ENCODE peak calls at places on chromosome 11, in nine cellular contexts. J, L, Q, S, Z, V, H, G and C are unnamed samples.

GRCh38 chr11:73306977-73307322 is 1.1 kb upstream of the ARHGEF17 start:
- DNase-seq in G (no peak), L (no peak), Z (no peak), S (no peak), J (no peak), V (no peak), Q (no peak), H (no peak), C (no peak)

GRCh38 chr11:84714316-84714780 is 912.8 kb downstream of the DLG2 start:
- DNase-seq in G (peak), S (no peak), L (no peak), Q (no peak), J (peak), H (peak), Z (no peak), V (no peak), C (peak)

GRCh38 chr11:20110908-20111669 is 49.2 kb downstream of the DBX1 start:
- DNase-seq in H (no peak), Z (no peak), V (no peak), J (no peak), Q (no peak), S (peak), L (peak), G (peak), C (peak)

GRCh38 chr11:43685483-43685882 is 4.9 kb downstream of the HSD17B12 start:
- DNase-seq in G (no peak), L (no peak), J (no peak), H (no peak), V (no peak), Q (no peak), S (no peak), Z (no peak), C (peak)

GRCh38 chr11:133409799-133410198 is 122.5 kb downstream of the OPCML start:
- DNase-seq in V (no peak), G (no peak), H (no peak), L (no peak), Q (no peak), J (no peak), Z (no peak), S (no peak), C (no peak)

GRCh38 chr11:2447253-2447950 is 2.6 kb downstream of the KCNQ1 start:
- DNase-seq in H (no peak), G (no peak), S (no peak), Q (no peak), Z (no peak), L (no peak), V (no peak), J (no peak), C (no peak)

GRCh38 chr11:75777461-75778110 is 9.0 kb downstream of the DGAT2 start:
- DNase-seq in G (no peak), L (no peak), S (no peak), J (no peak), Q (no peak), Z (no peak), H (no peak), V (no peak), C (no peak)

GRCh38 chr11:13962562-13963168 is at the start of gene SPON1:
- DNase-seq in Q (peak), Z (no peak), L (no peak), G (no peak), S (no peak), J (no peak), H (no peak), V (no peak), C (peak)

GRCh38 chr11:4960877-4961276 is 5.4 kb upstream of the OR51A2 start:
- DNase-seq in G (no peak), S (no peak), H (no peak), L (no peak), Z (no peak), Q (no peak), J (no peak), V (no peak), C (no peak)

GRCh38 chr11:59186130-59186594 is 14.2 kb downstream of the DTX4 start:
- DNase-seq in Q (peak), H (no peak), S (no peak), G (no peak), J (no peak), Z (peak), L (no peak), V (no peak), C (no peak)

GRCh38 chr11:120717623-120718022 is 206.1 kb downstream of the GRIK4 start:
- DNase-seq in L (no peak), Z (no peak), G (no peak), S (no peak), J (no peak), V (no peak), H (no peak), Q (no peak), C (no peak)

GRCh38 chr11:18012906-18013781 is at the start of gene SERGEF:
- DNase-seq in S (peak), H (peak), L (no peak), J (peak), V (peak), Q (peak), G (peak), Z (peak), C (peak)

GRCh38 chr11:95338430-95338991 is 107.5 kb upstream of the SESN3 start:
- DNase-seq in S (no peak), Q (no peak), L (peak), Z (no peak), J (peak), V (no peak), G (peak), H (no peak), C (peak)

GRCh38 chr11:130722401-130722800 is 193.9 kb downstream of the SNX19 start:
- DNase-seq in L (no peak), G (no peak), S (no peak), V (no peak), Z (no peak), J (no peak), H (no peak), Q (no peak), C (no peak)

GRCh38 chr11:1785749-1786261 is 22.1 kb upstream of the CTSD start:
- DNase-seq in L (no peak), G (peak), Z (no peak), Q (no peak), H (no peak), J (peak), S (no peak), V (no peak), C (no peak)

GRCh38 chr11:71486320-71486719 is 33.3 kb downstream of the NADSYN1 start:
- DNase-seq in V (no peak), S (no peak), Q (no peak), H (no peak), L (no peak), Z (no peak), G (no peak), J (peak), C (no peak)

GRCh38 chr11:44930588-44931302 is 19.9 kb downstream of the TP53I11 start:
- DNase-seq in L (no peak), J (no peak), Z (no peak), S (no peak), Q (no peak), G (no peak), V (no peak), H (no peak), C (no peak)

GRCh38 chr11:130122141-130122575 is 37.4 kb upstream of the ST14 start:
- DNase-seq in Q (no peak), J (no peak), H (no peak), L (no peak), V (no peak), S (no peak), G (no peak), Z (peak), C (peak)

GRCh38 chr11:27100534-27100933 is 59.9 kb downstream of the BBOX1 start:
- DNase-seq in S (no peak), J (no peak), L (no peak), H (no peak), Q (no peak), Z (no peak), V (no peak), G (no peak), C (peak)

GRCh38 chr11:123659311-123659710 is 4.9 kb upstream of the SCN3B start:
- DNase-seq in L (no peak), V (no peak), G (no peak), Q (no peak), S (no peak), J (no peak), H (no peak), Z (no peak), C (no peak)

GRCh38 chr11:75270896-75271415 is 30.4 kb downstream of the TPBGL start:
- DNase-seq in V (no peak), Q (no peak), S (no peak), H (no peak), G (no peak), J (peak), L (no peak), Z (no peak), C (peak)

GRCh38 chr11:131841028-131841427 is 470.6 kb downstream of the NTM start:
- DNase-seq in L (no peak), Q (no peak), S (no peak), J (no peak), V (no peak), H (no peak), Z (no peak), G (no peak), C (peak)

GRCh38 chr11:122069946-122070345 is 46.1 kb downstream of the BLID start:
- DNase-seq in J (peak), L (peak), S (no peak), Q (peak), V (no peak), G (peak), H (peak), Z (no peak), C (peak)

GRCh38 chr11:112886707-112887370 is 74.4 kb upstream of the NCAM1 start:
- DNase-seq in V (no peak), Q (no peak), Z (no peak), H (no peak), J (no peak), L (no peak), S (no peak), G (no peak), C (no peak)

GRCh38 chr11:94583885-94584500 is 16.8 kb downstream of the PIWIL4 start:
- DNase-seq in V (no peak), Z (no peak), L (no peak), G (no peak), S (no peak), J (no peak), Q (no peak), H (no peak), C (peak)

GRCh38 chr11:130400793-130401483 is 27.5 kb downstream of the ADAMTS8 start:
- DNase-seq in Z (no peak), S (no peak), V (no peak), Q (no peak), G (no peak), L (no peak), J (no peak), H (no peak), C (peak)

GRCh38 chr11:1129143-1129665 is 28.5 kb upstream of the MUC5AC start:
- DNase-seq in H (no peak), G (no peak), S (no peak), Q (no peak), Z (no peak), V (no peak), J (no peak), L (no peak), C (no peak)

GRCh38 chr11:127639916-127640315 is 639.3 kb upstream of the KIRREL3 start:
- DNase-seq in S (no peak), Z (no peak), G (no peak), V (no peak), Q (no peak), J (no peak), H (no peak), L (no peak), C (no peak)

GRCh38 chr11:74141908-74142307 is 28.9 kb downstream of the C2CD3 start:
- DNase-seq in J (no peak), L (no peak), V (no peak), H (no peak), Q (no peak), Z (no peak), G (no peak), S (no peak), C (no peak)

GRCh38 chr11:134376150-134376921 is 35.7 kb downstream of the B3GAT1 start:
- DNase-seq in G (no peak), Z (no peak), S (no peak), H (no peak), V (no peak), J (no peak), Q (no peak), L (no peak), C (no peak)

GRCh38 chr11:35664977-35665441 is 2.4 kb downstream of the TRIM44 start:
- DNase-seq in Q (no peak), S (no peak), L (no peak), Z (no peak), V (no peak), J (no peak), H (no peak), G (no peak), C (peak)

GRCh38 chr11:2127357-2127971 is 11.7 kb downstream of the IGF2 start:
- DNase-seq in Z (no peak), J (no peak), G (no peak), Q (no peak), L (no peak), S (no peak), H (no peak), V (no peak), C (no peak)

GRCh38 chr11:15580775-15581095 is 466.0 kb downstream of the INSC start:
- DNase-seq in H (no peak), J (no peak), Z (no peak), S (no peak), G (no peak), V (no peak), L (no peak), Q (no peak), C (no peak)